ENCODE peak calls at places on chromosomes 13 and 19, in five cellular contexts. R is sigmoid colon, U is NT2/D1, Z is GM23248, G is pancreas. A is an unnamed sample.

GRCh38 chr19:45863840-45864628 is at the start of gene FOXA3:
- DNase-seq in R (no peak), U (no peak), Z (peak; percentile 62), G (peak; percentile 80), A (peak; percentile 92)

GRCh38 chr13:53100394-53101063 is 71.9 kb downstream of the OLFM4 start:
- DNase-seq in R (no peak), U (no peak), Z (no peak), G (no peak), A (no peak)

GRCh38 chr19:42270346-42271044 is 1.4 kb downstream of the CIC start:
- DNase-seq in R (peak; percentile 92), U (no peak), Z (peak; percentile 94), G (peak; percentile 63), A (peak; percentile 98)

GRCh38 chr19:17530586-17530985 is 19.1 kb downstream of the PGLS start:
- DNase-seq in R (no peak), U (no peak), Z (no peak), G (no peak), A (peak; percentile 53)

GRCh38 chr13:80235559-80236296 is 105.2 kb downstream of the SPRY2 start:
- DNase-seq in R (no peak), U (no peak), Z (peak; percentile 13), G (no peak), A (no peak)

GRCh38 chr13:109180905-109181425 is 551.6 kb downstream of the MYO16 start:
- DNase-seq in R (no peak), U (no peak), Z (peak; percentile 89), G (no peak), A (peak; percentile 76)

GRCh38 chr19:5048727-5049553 is 80.0 kb downstream of the KDM4B start:
- DNase-seq in R (no peak), U (no peak), Z (peak; percentile 89), G (no peak), A (peak; percentile 98)

GRCh38 chr19:4456566-4456842 is 1.1 kb downstream of the UBXN6 start:
- DNase-seq in R (peak; percentile 80), U (no peak), Z (peak; percentile 89), G (no peak), A (peak; percentile 96)

GRCh38 chr13:43528992-43529391 is 257.8 kb downstream of the ENOX1 start:
- DNase-seq in R (no peak), U (no peak), Z (peak; percentile 53), G (no peak), A (no peak)

GRCh38 chr19:50705422-50706019 is 14.1 kb downstream of the SHANK1 start:
- DNase-seq in R (no peak), U (no peak), Z (peak; percentile 88), G (no peak), A (peak; percentile 99)

GRCh38 chr13:19984430-19985218 is 26.1 kb downstream of the ZMYM2 start:
- DNase-seq in R (no peak), U (no peak), Z (peak; percentile 72), G (no peak), A (peak; percentile 84)

GRCh38 chr13:42836930-42837329 is 55.5 kb downstream of the FAM216B start:
- DNase-seq in R (no peak), U (no peak), Z (peak; percentile 73), G (peak; percentile 7), A (peak; percentile 45)

GRCh38 chr13:23161176-23161825 is 19.5 kb upstream of the SGCG start:
- DNase-seq in R (no peak), U (no peak), Z (peak; percentile 67), G (no peak), A (peak; percentile 52)

GRCh38 chr19:18287836-18288772 is 6.7 kb upstream of the JUND start:
- DNase-seq in R (no peak), U (no peak), Z (no peak), G (no peak), A (peak; percentile 35)

GRCh38 chr13:105346141-105346766 is 1189.2 kb downstream of the EFNB2 start:
- DNase-seq in R (no peak), U (no peak), Z (peak; percentile 6), G (no peak), A (no peak)

GRCh38 chr19:7676854-7677253 is at the start of gene MCEMP1:
- DNase-seq in R (no peak), U (no peak), Z (no peak), G (no peak), A (peak; percentile 31)

GRCh38 chr19:13790354-13790753 is 4.9 kb upstream of the ZSWIM4 start:
- DNase-seq in R (no peak), U (no peak), Z (no peak), G (no peak), A (peak; percentile 75)

GRCh38 chr19:46090444-46090843 is 34.0 kb downstream of the IGFL3 start:
- DNase-seq in R (no peak), U (no peak), Z (no peak), G (no peak), A (no peak)

GRCh38 chr19:6812612-6813011 is 40.1 kb downstream of the VAV1 start:
- DNase-seq in R (no peak), U (no peak), Z (no peak), G (no peak), A (no peak)

GRCh38 chr19:2983351-2984195 is 6.2 kb downstream of the TLE6 start:
- DNase-seq in R (peak; percentile 86), U (peak; percentile 68), Z (peak; percentile 56), G (peak; percentile 45), A (peak; percentile 83)

GRCh38 chr19:29872224-29872731 is 60.5 kb downstream of the CCNE1 start:
- DNase-seq in R (no peak), U (no peak), Z (peak; percentile 34), G (no peak), A (peak; percentile 84)

GRCh38 chr13:110298566-110299321 is 8.2 kb downstream of the COL4A1 start:
- DNase-seq in R (peak; percentile 81), U (no peak), Z (no peak), G (no peak), A (no peak)

GRCh38 chr13:74487091-74487722 is 353.0 kb upstream of the KLF12 start:
- DNase-seq in R (no peak), U (no peak), Z (no peak), G (no peak), A (no peak)

GRCh38 chr19:40247178-40247577 is 20.7 kb upstream of the CCNP start:
- DNase-seq in R (no peak), U (no peak), Z (no peak), G (no peak), A (no peak)

GRCh38 chr19:45641274-45642105 is 2.3 kb upstream of the EML2 start:
- DNase-seq in R (peak; percentile 79), U (no peak), Z (peak; percentile 80), G (peak; percentile 87), A (peak; percentile 93)

GRCh38 chr13:31980842-31981241 is 50.7 kb upstream of the FRY start:
- DNase-seq in R (no peak), U (no peak), Z (no peak), G (no peak), A (no peak)

GRCh38 chr13:67285611-67286010 is 55.5 kb upstream of the PCDH9 start:
- DNase-seq in R (no peak), U (no peak), Z (no peak), G (no peak), A (no peak)

GRCh38 chr19:45200614-45201013 is 22.0 kb downstream of the BLOC1S3 start:
- DNase-seq in R (no peak), U (peak; percentile 43), Z (peak; percentile 55), G (no peak), A (peak; percentile 44)

DNA sequence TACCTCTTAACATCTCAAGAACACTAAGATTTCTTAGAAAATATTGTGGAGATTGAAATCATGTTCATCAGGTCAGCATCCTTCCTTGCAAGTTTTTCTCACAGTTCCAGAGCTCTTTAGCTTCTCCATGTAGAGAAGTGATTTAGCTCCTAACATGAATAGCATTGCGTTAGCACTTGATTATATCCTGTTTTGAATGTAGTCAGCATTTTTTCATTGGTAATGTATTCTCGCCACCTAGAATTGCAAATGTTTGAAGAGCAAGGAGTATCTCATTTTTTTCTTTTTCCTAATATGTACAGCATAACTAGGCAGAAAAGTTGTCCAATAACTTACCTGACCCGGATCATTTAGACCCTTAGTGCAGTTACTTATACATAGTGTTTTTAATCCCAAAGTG is 6.6 kb downstream of the ZNF470 start:
- DNase-seq in R (no peak), U (no peak), Z (no peak), G (no peak), A (no peak)
- H3K9me3 ChIP-seq in R (peaks cover 25% of the 10 kb centered on the region), U (peaks cover 99% of the 10 kb centered on the region), Z (peaks cover 32% of the 10 kb centered on the region), G (peaks cover 3% of the 10 kb centered on the region), A (peaks cover 51% of the 10 kb centered on the region)

DNA sequence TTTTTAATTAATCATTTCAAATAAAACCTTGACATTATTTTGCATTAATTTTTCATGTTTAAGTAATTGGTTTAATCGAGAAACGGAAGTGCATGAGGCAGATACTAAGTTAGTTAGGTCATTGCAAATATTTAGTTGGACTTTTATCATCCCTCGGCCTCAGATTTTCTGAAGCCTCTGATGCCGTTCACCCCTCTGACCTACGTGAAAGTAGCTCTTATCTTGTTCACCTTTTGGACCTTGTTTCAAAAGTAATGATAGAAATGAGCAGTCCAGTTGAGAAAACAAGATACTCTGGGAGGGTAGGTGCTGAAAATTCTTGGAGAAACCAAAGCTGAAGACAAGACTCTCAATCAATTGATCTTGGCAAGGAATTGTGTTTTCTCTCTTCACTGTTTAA is 23.0 kb downstream of the LAIR2 start:
- DNase-seq in R (no peak), U (no peak), Z (no peak), G (no peak), A (no peak)
- H3K9me3 ChIP-seq in R (no peaks in the 10 kb centered on the region), U (no peaks in the 10 kb centered on the region), Z (no peaks in the 10 kb centered on the region), G (no peaks in the 10 kb centered on the region), A (no peaks in the 10 kb centered on the region)

GRCh38 chr19:55857974-55858373 is 21.6 kb downstream of the NLRP4 start:
- DNase-seq in R (no peak), U (no peak), Z (no peak), G (no peak), A (no peak)

GRCh38 chr19:55857149-55857548 is 20.8 kb downstream of the NLRP4 start:
- DNase-seq in R (no peak), U (no peak), Z (no peak), G (no peak), A (no peak)

GRCh38 chr19:55858401-55858800 is 22.1 kb downstream of the NLRP4 start:
- DNase-seq in R (no peak), U (no peak), Z (no peak), G (no peak), A (no peak)

DNA sequence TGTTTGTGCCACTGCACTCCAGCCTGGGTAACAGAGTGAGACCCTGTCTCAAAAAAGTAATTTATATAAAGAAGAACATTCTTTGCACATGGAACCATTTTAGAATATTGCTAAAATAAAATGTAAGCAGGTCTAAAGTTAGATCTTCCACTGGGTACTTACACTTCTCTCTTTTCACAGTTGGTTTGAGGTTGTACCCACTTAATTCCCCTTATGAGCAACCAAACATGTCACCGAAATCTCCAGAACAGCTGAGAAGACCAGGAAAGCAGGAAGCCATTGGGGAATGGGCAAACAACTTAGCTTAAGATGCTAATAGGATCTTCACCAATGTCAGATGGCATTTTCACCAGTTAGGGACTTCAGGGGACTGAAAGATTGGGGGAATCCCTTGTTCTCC is 18.8 kb downstream of the NLRP4 start:
- DNase-seq in R (no peak), U (no peak), Z (no peak), G (no peak), A (peak; percentile 46)
- H3K9me3 ChIP-seq in R (no peaks in the 10 kb centered on the region), U (no peaks in the 10 kb centered on the region), Z (no peaks in the 10 kb centered on the region), G (no peaks in the 10 kb centered on the region), A (no peaks in the 10 kb centered on the region)

GRCh38 chr19:51921949-51922348 is 5.3 kb upstream of the ZNF613 start:
- DNase-seq in R (no peak), U (no peak), Z (no peak), G (no peak), A (no peak)

GRCh38 chr19:51916167-51916566 is 11.1 kb upstream of the ZNF613 start:
- DNase-seq in R (no peak), U (no peak), Z (no peak), G (no peak), A (no peak)

GRCh38 chr19:51915324-51915867 is 10.6 kb upstream of the ZNF649 start:
- DNase-seq in R (no peak), U (no peak), Z (no peak), G (no peak), A (no peak)

GRCh38 chr19:51919606-51920005 is 7.7 kb upstream of the ZNF613 start:
- DNase-seq in R (no peak), U (no peak), Z (no peak), G (no peak), A (no peak)
- H3K9me3 ChIP-seq in R (peaks cover 23% of the 10 kb centered on the region), U (peaks cover 91% of the 10 kb centered on the region), Z (no peaks in the 10 kb centered on the region), G (no peaks in the 10 kb centered on the region), A (peaks cover 29% of the 10 kb centered on the region)